ENCODE peak calls at places on chromosomes 3 and 15, in seven cellular contexts. H is LoVo; K is midbrain; S is DMS153; O is cerebellar nuclear complex; M is stimulated activated CD4-positive, alpha-beta T cell treated with anti-CD3 and anti-CD28 coated beads, Interleukin-1b, Interleukin-23, amount 100 ng/mL, for 24 hours; J is NCI-H1048. P is an unnamed sample.

GRCh38 chr15:26260517-26261133 is 397.5 kb upstream of the ATP10A start:
- DNase-seq in H (peak; percentile 21), K (peak; percentile 9), S (no peak), O (no peak), M (no peak), J (no peak), P (no peak)

GRCh38 chr3:4284865-4285264 is 18.3 kb upstream of the SETMAR start:
- DNase-seq in H (no peak), K (no peak), S (no peak), O (no peak), M (no peak), J (no peak), P (no peak)

GRCh38 chr3:171163724-171164465 is 137.4 kb upstream of the SLC2A2 start:
- DNase-seq in H (no peak), K (no peak), S (no peak), O (no peak), M (no peak), J (no peak), P (no peak)

GRCh38 chr3:190306513-190307163 is 15.6 kb downstream of the CLDN1 start:
- DNase-seq in H (no peak), K (no peak), S (peak; percentile 29), O (no peak), M (no peak), J (no peak), P (no peak)

GRCh38 chr3:142947799-142948575 is 15.5 kb downstream of the PAQR9 start:
- DNase-seq in H (no peak), K (no peak), S (no peak), O (no peak), M (no peak), J (no peak), P (no peak)

GRCh38 chr3:11600501-11601282 is 43.0 kb downstream of the VGLL4 start:
- DNase-seq in H (no peak), K (no peak), S (no peak), O (no peak), M (no peak), J (no peak), P (peak; percentile 34)

GRCh38 chr3:20451170-20451569 is 265.2 kb upstream of the SGO1 start:
- DNase-seq in H (no peak), K (no peak), S (no peak), O (no peak), M (no peak), J (no peak), P (no peak)

GRCh38 chr15:56148099-56148498 is 95.6 kb downstream of the RFX7 start:
- DNase-seq in H (no peak), K (no peak), S (no peak), O (no peak), M (no peak), J (no peak), P (no peak)

GRCh38 chr3:166455724-166456123 is 618.5 kb upstream of the BCHE start:
- DNase-seq in H (no peak), K (no peak), S (no peak), O (no peak), M (no peak), J (no peak), P (no peak)

GRCh38 chr3:58529516-58530353 is 7.3 kb downstream of the ACOX2 start:
- DNase-seq in H (no peak), K (no peak), S (no peak), O (no peak), M (no peak), J (no peak), P (no peak)

GRCh38 chr3:80889643-80890042 is 871.8 kb downstream of the GBE1 start:
- DNase-seq in H (no peak), K (no peak), S (no peak), O (no peak), M (no peak), J (no peak), P (no peak)

GRCh38 chr3:10732292-10732691 is 83.7 kb upstream of the SLC6A11 start:
- DNase-seq in H (no peak), K (no peak), S (no peak), O (no peak), M (no peak), J (no peak), P (no peak)

GRCh38 chr3:146921693-146922092 is 316.5 kb upstream of the PLSCR5 start:
- DNase-seq in H (no peak), K (no peak), S (no peak), O (no peak), M (no peak), J (no peak), P (no peak)

GRCh38 chr3:103056552-103056951 is 621.7 kb downstream of the ZPLD1 start:
- DNase-seq in H (no peak), K (no peak), S (no peak), O (no peak), M (no peak), J (no peak), P (no peak)

GRCh38 chr3:169295912-169296311 is 367.6 kb downstream of the MECOM start:
- DNase-seq in H (no peak), K (no peak), S (no peak), O (no peak), M (no peak), J (no peak), P (no peak)

GRCh38 chr3:177294221-177294620 is 96.9 kb upstream of the TBL1XR1 start:
- DNase-seq in H (no peak), K (no peak), S (no peak), O (no peak), M (no peak), J (no peak), P (no peak)

GRCh38 chr3:67620869-67621268 is 33.5 kb downstream of the SUCLG2 start:
- DNase-seq in H (no peak), K (no peak), S (no peak), O (no peak), M (no peak), J (no peak), P (no peak)

GRCh38 chr3:80391573-80391972 is 623.8 kb upstream of the ROBO1 start:
- DNase-seq in H (no peak), K (no peak), S (no peak), O (no peak), M (no peak), J (no peak), P (no peak)

GRCh38 chr3:149593416-149594160 is 64.2 kb downstream of the WWTR1 start:
- DNase-seq in H (no peak), K (no peak), S (no peak), O (no peak), M (no peak), J (peak; percentile 72), P (no peak)

GRCh38 chr15:40930430-40931299 is 1.5 kb downstream of the DLL4 start:
- DNase-seq in H (peak; percentile 76), K (no peak), S (no peak), O (no peak), M (no peak), J (peak; percentile 27), P (no peak)

GRCh38 chr15:56978898-56979662 is 60.6 kb downstream of the TCF12 start:
- DNase-seq in H (peak; percentile 40), K (no peak), S (peak; percentile 2), O (no peak), M (no peak), J (no peak), P (no peak)

GRCh38 chr3:5002174-5002870 is 23.1 kb downstream of the BHLHE40 start:
- DNase-seq in H (no peak), K (no peak), S (no peak), O (no peak), M (no peak), J (no peak), P (no peak)

GRCh38 chr3:117562000-117562399 is 852.4 kb downstream of the TUSC7 start:
- DNase-seq in H (no peak), K (no peak), S (peak; percentile 72), O (no peak), M (no peak), J (no peak), P (no peak)

GRCh38 chr15:100383302-100384107 is 41.7 kb upstream of the ADAMTS17 start:
- DNase-seq in H (no peak), K (peak; percentile 8), S (no peak), O (no peak), M (no peak), J (no peak), P (no peak)

GRCh38 chr3:13219902-13220296 is 146.7 kb upstream of the IQSEC1 start:
- DNase-seq in H (no peak), K (no peak), S (no peak), O (no peak), M (no peak), J (no peak), P (no peak)

GRCh38 chr3:50028336-50028735 is 60.4 kb upstream of the RBM5 start:
- DNase-seq in H (no peak), K (no peak), S (no peak), O (no peak), M (no peak), J (no peak), P (no peak)

GRCh38 chr3:151195818-151196217 is 7.2 kb downstream of the GPR171 start:
- DNase-seq in H (no peak), K (no peak), S (no peak), O (no peak), M (no peak), J (no peak), P (no peak)